ENCODE peak calls at places on chromosomes 6 and 20, in nine cellular contexts. One of them, this sample, is unnamed.

GRCh38 chr20:15079594-15080340 is 742.4 kb upstream of the FLRT3 start:
- DNase-seq in endodermal cell: no peak
- DNase-seq in hepatocyte: no peak
- DNase-seq in neural progenitor cell: no peak
- DNase-seq in NT2/D1: no peak
- DNase-seq in pancreas: no peak
- DNase-seq in breast epithelium: no peak
- DNase-seq in body of pancreas: no peak
- DNase-seq in Peyer's patch: no peak
- DNase-seq in this sample: no peak

GRCh38 chr6:130324657-130325056 is 41.2 kb upstream of the TMEM200A start:
- DNase-seq in hepatocyte: no peak
- DNase-seq in endodermal cell: no peak
- DNase-seq in body of pancreas: no peak
- DNase-seq in pancreas: no peak
- DNase-seq in breast epithelium: no peak
- DNase-seq in neural progenitor cell: no peak
- DNase-seq in NT2/D1: no peak
- DNase-seq in Peyer's patch: no peak
- DNase-seq in this sample: no peak

GRCh38 chr6:162709431-162709830 is 18.1 kb downstream of the PRKN start:
- DNase-seq in pancreas: no peak
- DNase-seq in breast epithelium: no peak
- DNase-seq in NT2/D1: no peak
- DNase-seq in body of pancreas: no peak
- DNase-seq in neural progenitor cell: no peak
- DNase-seq in Peyer's patch: no peak
- DNase-seq in hepatocyte: no peak
- DNase-seq in endodermal cell: no peak
- DNase-seq in this sample: no peak

GRCh38 chr6:50824505-50824904 is 5.8 kb downstream of the TFAP2B start:
- DNase-seq in pancreas: no peak
- DNase-seq in neural progenitor cell: no peak
- DNase-seq in breast epithelium: no peak
- DNase-seq in Peyer's patch: no peak
- DNase-seq in endodermal cell: no peak
- DNase-seq in NT2/D1: no peak
- DNase-seq in hepatocyte: no peak
- DNase-seq in body of pancreas: no peak
- DNase-seq in this sample: no peak

GRCh38 chr6:72787521-72788031 is 165.7 kb downstream of the KCNQ5 start:
- DNase-seq in NT2/D1: no peak
- DNase-seq in pancreas: no peak
- DNase-seq in neural progenitor cell: peak; percentile 36
- DNase-seq in hepatocyte: peak; percentile 33
- DNase-seq in body of pancreas: no peak
- DNase-seq in Peyer's patch: no peak
- DNase-seq in endodermal cell: peak; percentile 57
- DNase-seq in breast epithelium: no peak
- DNase-seq in this sample: no peak

GRCh38 chr6:97186416-97186999 is 96.5 kb downstream of the MMS22L start:
- DNase-seq in neural progenitor cell: peak; percentile 86
- DNase-seq in breast epithelium: peak; percentile 56
- DNase-seq in Peyer's patch: peak; percentile 60
- DNase-seq in hepatocyte: peak; percentile 85
- DNase-seq in NT2/D1: peak; percentile 20
- DNase-seq in pancreas: peak; percentile 52
- DNase-seq in body of pancreas: peak; percentile 69
- DNase-seq in endodermal cell: peak; percentile 85
- DNase-seq in this sample: no peak

GRCh38 chr6:160782228-160782627 is 80.2 kb downstream of the PLG start:
- DNase-seq in endodermal cell: no peak
- DNase-seq in breast epithelium: no peak
- DNase-seq in pancreas: no peak
- DNase-seq in hepatocyte: no peak
- DNase-seq in Peyer's patch: no peak
- DNase-seq in body of pancreas: no peak
- DNase-seq in NT2/D1: no peak
- DNase-seq in neural progenitor cell: no peak
- DNase-seq in this sample: no peak

GRCh38 chr6:39393075-39393474 is 70.6 kb upstream of the KCNK16 start:
- DNase-seq in hepatocyte: no peak
- DNase-seq in breast epithelium: no peak
- DNase-seq in pancreas: no peak
- DNase-seq in Peyer's patch: no peak
- DNase-seq in endodermal cell: no peak
- DNase-seq in neural progenitor cell: no peak
- DNase-seq in NT2/D1: no peak
- DNase-seq in body of pancreas: no peak
- DNase-seq in this sample: no peak

GRCh38 chr6:70281923-70282902 is 20.7 kb downstream of the COL9A1 start:
- DNase-seq in endodermal cell: peak; percentile 85
- DNase-seq in body of pancreas: no peak
- DNase-seq in hepatocyte: peak; percentile 31
- DNase-seq in breast epithelium: no peak
- DNase-seq in Peyer's patch: no peak
- DNase-seq in neural progenitor cell: peak; percentile 65
- DNase-seq in pancreas: no peak
- DNase-seq in NT2/D1: no peak
- DNase-seq in this sample: peak; percentile 74

GRCh38 chr6:3542032-3542640 is 85.3 kb upstream of the SLC22A23 start:
- DNase-seq in breast epithelium: no peak
- DNase-seq in Peyer's patch: no peak
- DNase-seq in neural progenitor cell: no peak
- DNase-seq in hepatocyte: no peak
- DNase-seq in body of pancreas: no peak
- DNase-seq in endodermal cell: no peak
- DNase-seq in NT2/D1: no peak
- DNase-seq in pancreas: no peak
- DNase-seq in this sample: no peak

GRCh38 chr6:15254074-15254975 is 8.5 kb downstream of the JARID2 start:
- DNase-seq in NT2/D1: no peak
- DNase-seq in breast epithelium: no peak
- DNase-seq in hepatocyte: no peak
- DNase-seq in endodermal cell: peak; percentile 68
- DNase-seq in Peyer's patch: no peak
- DNase-seq in neural progenitor cell: peak; percentile 41
- DNase-seq in body of pancreas: no peak
- DNase-seq in pancreas: no peak
- DNase-seq in this sample: no peak

GRCh38 chr6:148840256-148840655 is 93.4 kb downstream of the UST start:
- DNase-seq in body of pancreas: no peak
- DNase-seq in NT2/D1: no peak
- DNase-seq in Peyer's patch: no peak
- DNase-seq in pancreas: no peak
- DNase-seq in neural progenitor cell: no peak
- DNase-seq in breast epithelium: no peak
- DNase-seq in endodermal cell: no peak
- DNase-seq in hepatocyte: no peak
- DNase-seq in this sample: no peak

GRCh38 chr6:150813993-150814359 is 51.5 kb upstream of the MTHFD1L start:
- DNase-seq in NT2/D1: no peak
- DNase-seq in pancreas: no peak
- DNase-seq in Peyer's patch: no peak
- DNase-seq in endodermal cell: no peak
- DNase-seq in hepatocyte: peak; percentile 13
- DNase-seq in breast epithelium: no peak
- DNase-seq in body of pancreas: no peak
- DNase-seq in neural progenitor cell: no peak
- DNase-seq in this sample: no peak

GRCh38 chr6:89412071-89413005 is at the start of gene RRAGD:
- DNase-seq in NT2/D1: no peak
- DNase-seq in pancreas: peak; percentile 72
- DNase-seq in hepatocyte: peak; percentile 87
- DNase-seq in Peyer's patch: peak; percentile 63
- DNase-seq in endodermal cell: peak; percentile 80
- DNase-seq in breast epithelium: peak; percentile 63
- DNase-seq in neural progenitor cell: peak; percentile 79
- DNase-seq in body of pancreas: peak; percentile 76
- DNase-seq in this sample: peak; percentile 90

GRCh38 chr6:112307707-112308106 is 39.4 kb upstream of the RFPL4B start:
- DNase-seq in NT2/D1: no peak
- DNase-seq in pancreas: no peak
- DNase-seq in endodermal cell: no peak
- DNase-seq in breast epithelium: no peak
- DNase-seq in hepatocyte: no peak
- DNase-seq in neural progenitor cell: no peak
- DNase-seq in body of pancreas: no peak
- DNase-seq in Peyer's patch: no peak
- DNase-seq in this sample: no peak

GRCh38 chr6:112310439-112311154 is 36.5 kb upstream of the RFPL4B start:
- DNase-seq in body of pancreas: no peak
- DNase-seq in endodermal cell: no peak
- DNase-seq in hepatocyte: no peak
- DNase-seq in pancreas: no peak
- DNase-seq in breast epithelium: no peak
- DNase-seq in Peyer's patch: no peak
- DNase-seq in NT2/D1: no peak
- DNase-seq in neural progenitor cell: no peak
- DNase-seq in this sample: no peak

GRCh38 chr6:112309244-112309643 is 37.9 kb upstream of the RFPL4B start:
- DNase-seq in body of pancreas: no peak
- DNase-seq in neural progenitor cell: no peak
- DNase-seq in pancreas: no peak
- DNase-seq in NT2/D1: no peak
- DNase-seq in endodermal cell: no peak
- DNase-seq in Peyer's patch: no peak
- DNase-seq in breast epithelium: no peak
- DNase-seq in hepatocyte: no peak
- DNase-seq in this sample: no peak

GRCh38 chr6:112308476-112308875 is 38.7 kb upstream of the RFPL4B start:
- DNase-seq in body of pancreas: no peak
- DNase-seq in NT2/D1: no peak
- DNase-seq in endodermal cell: no peak
- DNase-seq in Peyer's patch: no peak
- DNase-seq in neural progenitor cell: no peak
- DNase-seq in pancreas: no peak
- DNase-seq in breast epithelium: no peak
- DNase-seq in hepatocyte: no peak
- DNase-seq in this sample: no peak

GRCh38 chr6:112311950-112312547 is 35.1 kb upstream of the RFPL4B start:
- DNase-seq in pancreas: no peak
- DNase-seq in neural progenitor cell: peak; percentile 32
- DNase-seq in hepatocyte: peak; percentile 41
- DNase-seq in body of pancreas: no peak
- DNase-seq in Peyer's patch: no peak
- DNase-seq in NT2/D1: no peak
- DNase-seq in endodermal cell: no peak
- DNase-seq in breast epithelium: no peak
- DNase-seq in this sample: no peak
- H3K4me1 ChIP-seq in pancreas: no peaks in the 10 kb centered on the region
- H3K4me1 ChIP-seq in neural progenitor cell: no peaks in the 10 kb centered on the region
- H3K4me1 ChIP-seq in hepatocyte: no peaks in the 10 kb centered on the region
- H3K4me1 ChIP-seq in body of pancreas: no peaks in the 10 kb centered on the region
- H3K4me1 ChIP-seq in Peyer's patch: no peaks in the 10 kb centered on the region
- H3K4me1 ChIP-seq in NT2/D1: no peaks in the 10 kb centered on the region
- H3K4me1 ChIP-seq in endodermal cell: no peaks in the 10 kb centered on the region
- H3K4me1 ChIP-seq in breast epithelium: no peaks in the 10 kb centered on the region
- H3K4me1 ChIP-seq in this sample: no peaks in the 10 kb centered on the region

GRCh38 chr20:62240015-62240685 is 1.8 kb downstream of the OSBPL2 start:
- DNase-seq in hepatocyte: no peak
- DNase-seq in breast epithelium: no peak
- DNase-seq in body of pancreas: no peak
- DNase-seq in Peyer's patch: no peak
- DNase-seq in neural progenitor cell: no peak
- DNase-seq in endodermal cell: no peak
- DNase-seq in NT2/D1: no peak
- DNase-seq in pancreas: peak; percentile 29
- DNase-seq in this sample: no peak

GRCh38 chr20:62241501-62241900 is 3.2 kb downstream of the OSBPL2 start:
- DNase-seq in neural progenitor cell: no peak
- DNase-seq in NT2/D1: no peak
- DNase-seq in endodermal cell: no peak
- DNase-seq in breast epithelium: no peak
- DNase-seq in hepatocyte: no peak
- DNase-seq in body of pancreas: peak; percentile 38
- DNase-seq in Peyer's patch: no peak
- DNase-seq in pancreas: peak; percentile 60
- DNase-seq in this sample: no peak

GRCh38 chr20:62243106-62243505 is 4.8 kb downstream of the OSBPL2 start:
- DNase-seq in body of pancreas: peak; percentile 45
- DNase-seq in breast epithelium: no peak
- DNase-seq in pancreas: peak; percentile 57
- DNase-seq in neural progenitor cell: no peak
- DNase-seq in endodermal cell: no peak
- DNase-seq in Peyer's patch: no peak
- DNase-seq in hepatocyte: no peak
- DNase-seq in NT2/D1: no peak
- DNase-seq in this sample: peak; percentile 42

GRCh38 chr20:62243906-62244515 is 5.7 kb downstream of the OSBPL2 start:
- DNase-seq in hepatocyte: no peak
- DNase-seq in endodermal cell: no peak
- DNase-seq in breast epithelium: no peak
- DNase-seq in NT2/D1: no peak
- DNase-seq in neural progenitor cell: no peak
- DNase-seq in pancreas: peak; percentile 56
- DNase-seq in body of pancreas: peak; percentile 25
- DNase-seq in Peyer's patch: no peak
- DNase-seq in this sample: peak; percentile 75

GRCh38 chr20:62242196-62242595 is 3.9 kb downstream of the OSBPL2 start:
- DNase-seq in pancreas: peak; percentile 6
- DNase-seq in body of pancreas: no peak
- DNase-seq in hepatocyte: no peak
- DNase-seq in endodermal cell: no peak
- DNase-seq in neural progenitor cell: no peak
- DNase-seq in breast epithelium: no peak
- DNase-seq in NT2/D1: no peak
- DNase-seq in Peyer's patch: no peak
- DNase-seq in this sample: no peak
- H3K4me1 ChIP-seq in pancreas: peaks cover 70% of the 10 kb centered on the region
- H3K4me1 ChIP-seq in body of pancreas: peaks cover 88% of the 10 kb centered on the region
- H3K4me1 ChIP-seq in hepatocyte: peaks cover 10% of the 10 kb centered on the region
- H3K4me1 ChIP-seq in endodermal cell: no peaks in the 10 kb centered on the region
- H3K4me1 ChIP-seq in neural progenitor cell: peaks cover 12% of the 10 kb centered on the region
- H3K4me1 ChIP-seq in breast epithelium: peaks cover 3% of the 10 kb centered on the region
- H3K4me1 ChIP-seq in NT2/D1: peaks cover 14% of the 10 kb centered on the region
- H3K4me1 ChIP-seq in Peyer's patch: peaks cover 9% of the 10 kb centered on the region
- H3K4me1 ChIP-seq in this sample: peaks cover 49% of the 10 kb centered on the region

GRCh38 chr20:19943021-19943659 is 74.0 kb upstream of the NAA20 start:
- DNase-seq in pancreas: no peak
- DNase-seq in breast epithelium: peak; percentile 86
- DNase-seq in NT2/D1: no peak
- DNase-seq in body of pancreas: peak; percentile 69
- DNase-seq in hepatocyte: no peak
- DNase-seq in neural progenitor cell: no peak
- DNase-seq in Peyer's patch: no peak
- DNase-seq in endodermal cell: no peak
- DNase-seq in this sample: no peak
- H3K4me1 ChIP-seq in pancreas: peaks cover 48% of the 10 kb centered on the region
- H3K4me1 ChIP-seq in breast epithelium: peaks cover 9% of the 10 kb centered on the region
- H3K4me1 ChIP-seq in NT2/D1: no peaks in the 10 kb centered on the region
- H3K4me1 ChIP-seq in body of pancreas: peaks cover 57% of the 10 kb centered on the region
- H3K4me1 ChIP-seq in hepatocyte: peaks cover 6% of the 10 kb centered on the region
- H3K4me1 ChIP-seq in neural progenitor cell: no peaks in the 10 kb centered on the region
- H3K4me1 ChIP-seq in Peyer's patch: no peaks in the 10 kb centered on the region
- H3K4me1 ChIP-seq in endodermal cell: peaks cover 5% of the 10 kb centered on the region
- H3K4me1 ChIP-seq in this sample: peaks cover 89% of the 10 kb centered on the region

DNA sequence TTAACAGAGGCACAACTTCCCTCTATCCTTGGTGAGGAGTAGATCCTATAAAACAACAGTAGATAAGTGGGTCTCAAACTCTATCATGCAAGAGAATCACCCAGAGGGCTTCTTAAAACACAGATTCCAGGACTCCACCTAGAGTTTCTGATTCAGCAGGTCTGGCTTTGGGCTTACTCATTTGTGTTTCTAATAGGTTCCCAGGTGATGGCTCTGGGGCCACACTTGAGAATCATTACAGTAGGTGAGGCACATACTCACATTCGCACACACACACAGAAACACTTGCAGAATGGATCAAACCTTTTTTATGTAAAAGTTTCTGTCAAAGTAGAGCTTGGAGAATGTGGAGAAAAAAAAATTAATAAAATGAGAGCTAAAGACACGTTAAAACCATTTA is 52.4 kb downstream of the TMEM242 start:
- DNase-seq in hepatocyte: no peak
- DNase-seq in NT2/D1: no peak
- DNase-seq in neural progenitor cell: no peak
- DNase-seq in body of pancreas: no peak
- DNase-seq in Peyer's patch: no peak
- DNase-seq in pancreas: no peak
- DNase-seq in breast epithelium: no peak
- DNase-seq in endodermal cell: peak; percentile 16
- DNase-seq in this sample: no peak
- H3K4me1 ChIP-seq in hepatocyte: peaks cover 21% of the 10 kb centered on the region
- H3K4me1 ChIP-seq in NT2/D1: peaks cover 6% of the 10 kb centered on the region
- H3K4me1 ChIP-seq in neural progenitor cell: no peaks in the 10 kb centered on the region
- H3K4me1 ChIP-seq in body of pancreas: peaks cover 21% of the 10 kb centered on the region
- H3K4me1 ChIP-seq in Peyer's patch: peaks cover 9% of the 10 kb centered on the region
- H3K4me1 ChIP-seq in pancreas: no peaks in the 10 kb centered on the region
- H3K4me1 ChIP-seq in breast epithelium: no peaks in the 10 kb centered on the region
- H3K4me1 ChIP-seq in endodermal cell: no peaks in the 10 kb centered on the region
- H3K4me1 ChIP-seq in this sample: peaks cover 7% of the 10 kb centered on the region